ENCODE peak calls at places on chromosomes 3 and 15, in five cellular contexts. X is germinal center; B is stimulated activated CD4-positive, alpha-beta T cell treated with anti-CD3 and anti-CD28 coated beads, Interleukin-2, amount 100 ng/mL, for 48 hours; Z is GM06990; N is fibroblast of lung. O is an unnamed sample.

GRCh38 chr3:65604863-65605526 is 433.7 kb downstream of the MAGI1 start:
- DNase-seq in X (no peak), B (no peak), Z (no peak), N (peak; percentile 50), O (peak; percentile 51)

GRCh38 chr3:74041068-74041675 is 416.4 kb upstream of the PDZRN3 start:
- DNase-seq in X (no peak), B (no peak), Z (no peak), N (no peak), O (no peak)

GRCh38 chr15:40789999-40790398 is 16.9 kb upstream of the ZFYVE19 start:
- DNase-seq in X (no peak), B (no peak), Z (no peak), N (no peak), O (no peak)

GRCh38 chr3:193905993-193906396 is 230.0 kb upstream of the HES1 start:
- DNase-seq in X (no peak), B (no peak), Z (no peak), N (peak; percentile 23), O (no peak)

GRCh38 chr3:157159037-157159761 is 748 bp downstream of the CCNL1 start:
- DNase-seq in X (peak; percentile 69), B (peak; percentile 69), Z (peak; percentile 85), N (peak; percentile 45), O (peak; percentile 49)

GRCh38 chr3:153026026-153026425 is 136.0 kb upstream of the RAP2B start:
- DNase-seq in X (no peak), B (no peak), Z (no peak), N (peak; percentile 71), O (peak; percentile 45)

GRCh38 chr3:100769693-100770092 is 60.4 kb downstream of the TFG start:
- DNase-seq in X (no peak), B (no peak), Z (no peak), N (no peak), O (no peak)

GRCh38 chr15:88613074-88613944 is 7.8 kb upstream of the AEN start:
- DNase-seq in X (no peak), B (no peak), Z (no peak), N (no peak), O (peak; percentile 69)

GRCh38 chr3:156675744-156676466 is 1.5 kb downstream of the TIPARP start:
- DNase-seq in X (no peak), B (peak; percentile 36), Z (no peak), N (peak; percentile 94), O (peak; percentile 93)

GRCh38 chr3:1082024-1082633 is 10.7 kb upstream of the CNTN6 start:
- DNase-seq in X (no peak), B (no peak), Z (no peak), N (peak; percentile 70), O (no peak)

GRCh38 chr3:187227658-187228258 is 30.5 kb downstream of the RTP1 start:
- DNase-seq in X (no peak), B (no peak), Z (no peak), N (peak; percentile 50), O (peak; percentile 86)

GRCh38 chr3:185934726-185935464 is 2.9 kb downstream of the TRA2B start:
- DNase-seq in X (no peak), B (no peak), Z (no peak), N (peak; percentile 48), O (peak; percentile 51)

GRCh38 chr15:69170597-69170996 is 10.2 kb downstream of the GLCE start:
- DNase-seq in X (no peak), B (no peak), Z (no peak), N (no peak), O (no peak)

GRCh38 chr3:182802413-182802812 is 9.1 kb downstream of the ATP11B start:
- DNase-seq in X (no peak), B (no peak), Z (no peak), N (no peak), O (no peak)

GRCh38 chr3:124783696-124784095 is 53.4 kb downstream of the UMPS start:
- DNase-seq in X (no peak), B (no peak), Z (no peak), N (no peak), O (no peak)

GRCh38 chr3:179495483-179495882 is 44.2 kb upstream of the GNB4 start:
- DNase-seq in X (no peak), B (no peak), Z (no peak), N (no peak), O (no peak)

GRCh38 chr3:186882881-186883685 is 40.6 kb downstream of the ADIPOQ start:
- DNase-seq in X (no peak), B (peak; percentile 39), Z (no peak), N (peak; percentile 40), O (peak; percentile 90)

GRCh38 chr3:142866841-142867631 is 21.8 kb downstream of the PCOLCE2 start:
- DNase-seq in X (no peak), B (no peak), Z (no peak), N (no peak), O (no peak)

GRCh38 chr15:40706121-40706520 is 11.1 kb downstream of the RAD51 start:
- DNase-seq in X (no peak), B (no peak), Z (no peak), N (no peak), O (no peak)

GRCh38 chr3:58005662-58006061 is 2.6 kb upstream of the FLNB start:
- DNase-seq in X (no peak), B (no peak), Z (no peak), N (peak; percentile 42), O (peak; percentile 79)

GRCh38 chr15:94270570-94270969 is 39.2 kb downstream of the MCTP2 start:
- DNase-seq in X (no peak), B (no peak), Z (no peak), N (no peak), O (no peak)

GRCh38 chr3:177753498-177754155 is 556.3 kb upstream of the TBL1XR1 start:
- DNase-seq in X (no peak), B (no peak), Z (no peak), N (peak; percentile 80), O (peak; percentile 58)

O was measured in HCEC 1CT.